ENCODE peak calls at places on chromosomes 13 and 19, in six cellular contexts. O is A549, D is HCT116, P is K562, Z is HepG2, K is GM12878. H is an unnamed sample.

GRCh38 chr13:21812192-21812626 is 141.3 kb downstream of the FGF9 start:
- DNase-seq in O (no peak), D (no peak), P (no peak), Z (peak; percentile 25), K (no peak), H (no peak)

GRCh38 chr13:21703846-21704245 is 33.0 kb downstream of the FGF9 start:
- DNase-seq in O (no peak), D (no peak), P (no peak), Z (no peak), K (no peak), H (no peak)

GRCh38 chr19:4638330-4638729 is 986 bp upstream of the TNFAIP8L1 start:
- DNase-seq in O (no peak), D (no peak), P (peak; percentile 27), Z (no peak), K (no peak), H (peak; percentile 65)

GRCh38 chr13:77390391-77390790 is 63.5 kb upstream of the MYCBP2 start:
- DNase-seq in O (no peak), D (no peak), P (no peak), Z (no peak), K (no peak), H (no peak)

GRCh38 chr19:11140896-11141295 is 14.7 kb downstream of the SPC24 start:
- DNase-seq in O (no peak), D (no peak), P (no peak), Z (no peak), K (no peak), H (no peak)

GRCh38 chr13:46676378-46676725 is 120.6 kb downstream of the ESD start:
- DNase-seq in O (no peak), D (no peak), P (no peak), Z (no peak), K (no peak), H (no peak)

GRCh38 chr19:14480695-14481069 is 5.5 kb upstream of the PTGER1 start:
- DNase-seq in O (no peak), D (no peak), P (no peak), Z (no peak), K (no peak), H (no peak)

GRCh38 chr19:29385191-29385795 is 140.5 kb upstream of the VSTM2B start:
- DNase-seq in O (no peak), D (no peak), P (no peak), Z (no peak), K (no peak), H (no peak)

GRCh38 chr13:30235206-30235605 is 72.1 kb downstream of the KATNAL1 start:
- DNase-seq in O (no peak), D (no peak), P (no peak), Z (no peak), K (no peak), H (no peak)

GRCh38 chr13:42892760-42893159 is 99.3 kb downstream of the EPSTI1 start:
- DNase-seq in O (no peak), D (no peak), P (no peak), Z (no peak), K (no peak), H (no peak)
- H3K27ac ChIP-seq in O (peak overlapping the region; percentile 47), D (no peak overlapping the region), P (no peak overlapping the region), Z (no peak overlapping the region), K (no peak overlapping the region), H (no peak overlapping the region)

GRCh38 chr13:109900320-109900719 is 113.9 kb upstream of the IRS2 start:
- DNase-seq in O (no peak), D (no peak), P (no peak), Z (no peak), K (no peak), H (no peak)

GRCh38 chr13:109897988-109898623 is 111.7 kb upstream of the IRS2 start:
- DNase-seq in O (no peak), D (no peak), P (no peak), Z (no peak), K (no peak), H (no peak)

GRCh38 chr13:109900723-109901122 is 114.3 kb upstream of the IRS2 start:
- DNase-seq in O (no peak), D (no peak), P (no peak), Z (no peak), K (no peak), H (no peak)

GRCh38 chr13:109904218-109904617 is 117.8 kb upstream of the IRS2 start:
- DNase-seq in O (no peak), D (peak; percentile 44), P (peak; percentile 18), Z (no peak), K (no peak), H (no peak)

GRCh38 chr13:109899748-109900147 is 113.4 kb upstream of the IRS2 start:
- DNase-seq in O (no peak), D (no peak), P (no peak), Z (no peak), K (no peak), H (no peak)
- TF ChIP-seq MAX in O (no peak), D (no peak), P (no peak), Z (no peak), K (no peak), H (no peak)

GRCh38 chr19:8389891-8390616 is at the start of gene RAB11B:
- DNase-seq in O (peak; percentile 97), D (peak; percentile 100), P (peak; percentile 98), Z (peak; percentile 99), K (peak; percentile 100), H (peak; percentile 100)
- TF ChIP-seq CTCF in O (no peak), D (no peak), P (no peak), Z (no peak), K (no peak), H (no peak)

DNA sequence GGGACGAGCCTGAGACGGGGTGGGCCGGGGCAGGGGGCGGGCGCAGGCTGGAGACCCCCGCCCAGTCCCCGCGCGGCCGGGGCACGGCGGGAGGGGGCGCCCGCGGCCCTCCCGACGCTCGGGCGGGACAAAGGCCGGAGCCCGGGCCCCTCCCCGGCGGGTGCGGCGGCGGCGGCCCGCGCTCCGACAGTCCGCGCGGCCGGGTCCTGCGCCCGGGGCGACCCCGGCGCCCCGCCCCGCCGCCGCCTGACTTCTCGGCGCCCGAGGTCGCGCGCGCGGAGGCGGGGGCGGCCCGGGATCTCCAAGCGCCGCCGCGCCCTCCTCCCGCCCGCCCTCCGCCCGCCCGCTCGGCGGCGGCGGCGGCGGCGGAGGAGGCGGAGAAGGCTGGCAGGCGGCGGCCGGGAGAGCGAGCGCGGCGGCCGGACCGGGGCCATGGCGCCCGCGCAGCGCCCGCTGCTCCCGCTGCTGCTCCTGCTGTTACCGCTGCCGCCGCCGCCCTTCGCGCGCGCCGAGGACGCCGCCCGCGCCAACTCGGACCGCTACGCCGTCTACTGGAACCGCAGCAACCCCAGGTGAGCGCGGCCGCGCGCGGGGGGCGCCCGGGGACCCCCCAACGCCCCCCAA is at the start of gene EFNA2:
- DNase-seq in O (no peak), D (no peak), P (no peak), Z (no peak), K (no peak), H (no peak)
- H3K27ac ChIP-seq in O (peak within 1 kb of the TSS; percentile 91), D (peak within 1 kb of the TSS; percentile 38), P (no peak within 1 kb of the TSS), Z (peak within 1 kb of the TSS; percentile 75), K (no peak within 1 kb of the TSS), H (no peak within 1 kb of the TSS)

DNA sequence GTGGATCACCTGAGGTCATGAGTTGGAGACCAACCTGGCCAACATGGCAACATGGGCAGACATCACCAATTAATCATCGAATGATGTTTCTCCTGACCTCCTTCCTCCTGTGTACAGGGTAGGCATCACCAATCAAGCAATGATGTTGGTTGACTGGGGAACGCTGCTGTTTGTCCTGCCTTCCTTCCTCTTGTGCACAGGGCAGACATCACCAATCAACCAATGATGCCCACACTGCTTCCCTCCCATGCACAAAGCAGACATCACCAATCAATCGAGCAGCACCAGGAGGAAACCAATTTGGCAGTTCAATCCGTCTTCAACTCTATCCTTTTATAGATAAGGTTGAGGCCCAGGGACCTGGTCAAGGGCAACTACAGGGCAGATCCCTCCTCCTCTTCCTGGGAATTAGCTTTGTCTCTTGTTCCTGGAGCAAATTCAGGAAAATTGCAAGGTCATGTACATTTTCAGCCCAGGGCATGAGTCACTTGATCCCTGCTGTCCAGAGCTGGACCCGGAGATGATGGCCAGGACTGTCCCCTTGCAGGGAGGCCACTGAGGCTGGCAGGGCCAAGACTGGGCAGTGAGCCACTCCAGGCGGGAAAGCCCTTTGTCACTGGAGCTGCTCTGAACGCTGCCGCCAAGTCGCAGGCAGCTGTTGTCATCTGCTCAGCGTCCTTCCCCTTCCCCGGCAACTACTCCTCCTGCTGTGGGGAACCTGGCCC is 5.3 kb upstream of the CSNK1G2 start:
- DNase-seq in O (no peak), D (peak; percentile 68), P (peak; percentile 58), Z (peak; percentile 62), K (no peak), H (peak; percentile 21)
- TF ChIP-seq MAX in O (no peak), D (no peak), P (peak; percentile 9), Z (peak; percentile 15), K (no peak), H (no peak)